ENCODE peak calls at places on chromosome 1, in five cellular contexts. N is prostate gland; B is mesendoderm; G is RWPE2; P is effector memory CD4-positive, alpha-beta T cell. M is an unnamed sample. For H3K27me3, the result is how much of the 10 kb centered on the place peaks cover.

GRCh38 chr1:6490181-6491075 is 1.0 kb downstream of the PLEKHG5 start:
- DNase-seq in N (peak), B (peak), G (no peak), P (no peak), M (peak)

GRCh38 chr1:93977546-93977945 is 68.3 kb upstream of the GCLM start:
- DNase-seq in N (no peak), B (no peak), G (no peak), P (no peak), M (no peak)

GRCh38 chr1:75614455-75615379 is 3.8 kb upstream of the SLC44A5 start:
- DNase-seq in N (no peak), B (peak), G (no peak), P (no peak), M (peak)

GRCh38 chr1:180918519-180918918 is 5.8 kb downstream of the KIAA1614 start:
- DNase-seq in N (no peak), B (no peak), G (no peak), P (no peak), M (no peak)

GRCh38 chr1:171985639-171986038 is 144.3 kb downstream of the DNM3 start:
- DNase-seq in N (no peak), B (peak), G (no peak), P (no peak), M (peak)

GRCh38 chr1:53145942-53146708 is 3.7 kb upstream of the SLC1A7 start:
- DNase-seq in N (no peak), B (peak), G (peak), P (no peak), M (no peak)

GRCh38 chr1:108107658-108108057 is 92.5 kb downstream of the SLC25A24 start:
- DNase-seq in N (no peak), B (no peak), G (no peak), P (no peak), M (no peak)

GRCh38 chr1:176102700-176103244 is 104.3 kb downstream of the COP1 start:
- DNase-seq in N (no peak), B (peak), G (no peak), P (no peak), M (no peak)

GRCh38 chr1:92483442-92484170 is 3.1 kb downstream of the GFI1 start:
- DNase-seq in N (no peak), B (peak), G (no peak), P (peak), M (peak)

GRCh38 chr1:94713472-94714141 is 106.5 kb upstream of the SLC44A3 start:
- DNase-seq in N (peak), B (peak), G (peak), P (no peak), M (peak)

GRCh38 chr1:150259758-150260669 is 2.4 kb downstream of the CA14 start:
- DNase-seq in N (no peak), B (peak), G (peak), P (no peak), M (peak)

GRCh38 chr1:83959824-83960441 is 39.0 kb downstream of the TTLL7 start:
- DNase-seq in N (no peak), B (no peak), G (no peak), P (no peak), M (no peak)

DNA sequence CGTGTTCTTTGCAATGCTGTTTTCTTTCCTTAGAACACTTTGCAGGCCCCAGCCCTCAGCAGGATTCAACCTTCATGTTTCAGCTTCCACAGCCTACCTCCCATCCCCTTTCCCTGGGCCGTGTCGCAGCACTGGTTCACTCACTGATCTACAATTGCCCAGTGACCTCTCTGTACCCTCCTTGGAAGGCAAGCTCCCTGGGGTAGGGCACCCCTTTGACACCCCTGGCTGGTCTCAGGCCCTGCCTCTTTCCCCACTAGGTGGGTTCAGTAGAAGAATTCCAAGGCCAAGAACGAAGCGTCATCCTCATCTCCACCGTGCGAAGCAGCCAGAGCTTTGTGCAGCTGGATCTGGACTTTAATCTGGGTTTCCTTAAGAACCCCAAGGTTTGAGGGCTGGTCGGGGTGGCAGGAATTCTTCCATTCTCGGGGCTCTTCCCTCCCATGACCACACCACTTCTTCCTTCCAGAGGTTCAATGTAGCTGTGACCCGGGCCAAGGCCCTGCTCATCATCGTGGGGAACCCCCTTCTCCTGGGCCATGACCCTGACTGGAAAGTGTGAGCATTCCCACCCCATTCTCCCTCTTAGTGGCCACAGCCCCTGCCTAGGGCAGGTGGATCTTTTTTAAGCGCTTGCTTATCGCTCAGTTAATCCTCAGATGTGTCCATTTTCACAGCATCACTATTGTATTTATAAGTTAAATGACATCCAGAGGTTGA is 7.3 kb downstream of the RHOC start:
- DNase-seq in N (no peak), B (no peak), G (no peak), P (no peak), M (no peak)
- H3K27me3 ChIP-seq in N (under half), B (under half), G (under half), P (under half), M (under half)

GRCh38 chr1:48245106-48245505 is 22.6 kb downstream of the SLC5A9 start:
- DNase-seq in N (no peak), B (no peak), G (no peak), P (no peak), M (no peak)
- H3K4me3 ChIP-seq in N (no peak), B (no peak), G (no peak), P (no peak), M (no peak)

DNA sequence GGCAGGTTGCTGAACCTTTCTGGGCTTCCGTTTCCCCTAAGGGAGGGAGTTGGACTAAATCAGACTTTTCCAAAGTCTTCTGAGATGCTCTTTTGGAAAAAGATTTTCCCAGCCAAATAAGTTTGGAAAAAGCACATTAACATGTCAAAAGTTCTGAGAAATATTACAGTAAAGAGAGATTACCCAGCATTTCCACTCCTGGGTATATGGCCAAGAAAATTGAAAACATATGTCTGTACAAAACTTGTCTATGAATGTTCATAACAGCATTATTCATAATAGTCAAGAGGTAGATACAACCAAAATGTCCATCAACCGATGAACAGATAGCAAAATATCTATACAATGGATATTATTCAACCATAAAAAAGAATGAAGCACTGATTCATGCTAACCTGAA is 35.9 kb upstream of the TENT5C start:
- DNase-seq in N (no peak), B (no peak), G (no peak), P (no peak), M (no peak)
- H3K27me3 ChIP-seq in N (under half), B (under half), G (under half), P (under half), M (under half)

GRCh38 chr1:226541231-226541630 is 7.3 kb upstream of the STUM start:
- DNase-seq in N (no peak), B (no peak), G (no peak), P (no peak), M (no peak)
- H3K4me3 ChIP-seq in N (no peak), B (no peak), G (no peak), P (no peak), M (no peak)

GRCh38 chr1:45205000-45205909 is 1.1 kb downstream of the ZSWIM5 start:
- DNase-seq in N (peak), B (peak), G (no peak), P (peak), M (peak)
- H3K27me3 ChIP-seq in N (under half), B (under half), G (half or more), P (under half), M (under half)

DNA sequence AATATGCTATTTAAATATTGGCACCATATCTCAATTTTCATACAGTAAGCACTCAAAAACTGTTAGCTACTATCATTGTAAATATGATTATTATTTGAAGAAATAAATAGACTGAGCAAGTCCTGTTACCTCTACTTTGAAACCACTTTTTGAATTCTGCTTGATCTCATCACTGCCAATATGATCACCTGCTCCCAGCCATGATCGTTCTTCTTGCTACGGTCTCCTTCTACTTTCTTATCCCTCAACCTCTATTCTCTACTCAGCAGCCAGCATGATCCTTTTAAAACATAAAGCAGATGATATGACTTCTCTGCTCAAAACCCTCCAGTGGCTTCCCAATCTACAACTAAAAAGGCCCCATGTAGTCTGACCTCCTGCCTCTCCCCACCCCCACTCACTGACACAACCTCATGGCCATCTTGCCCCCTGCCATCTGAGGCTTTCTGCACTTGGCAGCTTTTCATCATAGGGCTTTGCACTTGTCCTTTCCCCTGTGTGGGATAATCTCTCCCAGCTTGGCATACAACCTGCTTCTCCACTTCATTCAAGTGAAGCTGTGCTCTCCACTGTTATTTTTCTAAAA is 27.2 kb downstream of the CD34 start:
- DNase-seq in N (no peak), B (no peak), G (no peak), P (no peak), M (no peak)
- H3K4me3 ChIP-seq in N (no peak), B (no peak), G (no peak), P (peak), M (no peak)

DNA sequence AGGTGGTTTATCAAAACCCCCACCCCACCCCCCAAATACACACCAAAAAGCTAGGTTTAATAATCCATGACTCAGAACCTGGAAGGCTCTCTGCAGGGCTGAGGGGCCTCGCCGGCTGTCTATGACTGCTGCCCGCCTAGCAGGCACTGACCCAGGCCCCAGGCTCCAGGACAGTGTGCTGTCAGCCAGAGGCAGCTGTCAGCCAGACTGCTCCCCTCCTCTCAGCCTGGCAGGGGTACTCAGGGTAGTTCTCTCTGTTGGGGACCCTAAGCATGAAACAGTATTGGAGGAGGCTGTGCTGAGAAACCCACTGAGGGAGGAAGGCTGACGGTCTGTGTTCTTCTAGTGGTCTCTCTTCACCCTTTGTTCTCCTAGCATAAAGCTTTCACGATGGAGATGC is 90.3 kb downstream of the CCDC185 start:
- DNase-seq in N (no peak), B (no peak), G (no peak), P (no peak), M (no peak)
- H3K27me3 ChIP-seq in N (under half), B (under half), G (under half), P (under half), M (under half)

GRCh38 chr1:78619029-78619428 is 1.2 kb upstream of the IFI44L start:
- DNase-seq in N (no peak), B (no peak), G (no peak), P (no peak), M (no peak)

GRCh38 chr1:78624035-78624434 is 3.8 kb downstream of the IFI44L start:
- DNase-seq in N (no peak), B (no peak), G (no peak), P (no peak), M (no peak)

GRCh38 chr1:78619446-78619802 is 824 bp upstream of the IFI44L start:
- DNase-seq in N (no peak), B (no peak), G (no peak), P (no peak), M (no peak)

GRCh38 chr1:78619803-78620579 is at the start of gene IFI44L:
- DNase-seq in N (no peak), B (no peak), G (no peak), P (peak), M (no peak)

GRCh38 chr1:78622548-78622947 is 2.3 kb downstream of the IFI44L start:
- DNase-seq in N (no peak), B (no peak), G (no peak), P (no peak), M (no peak)
- H3K4me3 ChIP-seq in N (no peak), B (no peak), G (no peak), P (peak), M (no peak)